ENCODE peak calls at places on chromosomes 16 and 17, in ten cellular contexts. G is heart right ventricle; O is aorta; F is mesenchymal stem cell; C is fibroblast of lung; W is cardiac muscle cell; B is right atrium auricular region; R is CD8-positive, alpha-beta memory T cell; Z is neural progenitor cell; D is PC-3. L is an unnamed sample. For H3K9me3 and H3K36me3, the result is how much of the 10 kb centered on the place peaks cover.

GRCh38 chr16:14198603-14199002 is 127.5 kb downstream of the MRTFB start:
- DNase-seq in B (no peak), O (no peak), C (no peak), D (no peak), Z (no peak), R (no peak), G (no peak), W (no peak), F (no peak), L (no peak)

GRCh38 chr17:77728022-77728671 is 230.4 kb upstream of the TNRC6C start:
- DNase-seq in O (peak), W (peak), C (no peak), B (no peak), G (peak), R (no peak), Z (no peak), F (no peak), D (peak), L (no peak)

GRCh38 chr17:45371414-45372324 is 54.8 kb upstream of the MAP3K14 start:
- DNase-seq in Z (peak), D (peak), R (no peak), B (peak), G (peak), F (peak), C (peak), O (peak), W (peak), L (peak)

GRCh38 chr17:79645777-79646088 is 34.9 kb upstream of the RBFOX3 start:
- DNase-seq in D (no peak), W (no peak), Z (no peak), C (no peak), O (no peak), R (no peak), G (no peak), F (no peak), B (peak), L (peak)

GRCh38 chr17:7575481-7575883 is 4.0 kb upstream of the CD68 start:
- DNase-seq in Z (no peak), B (no peak), O (no peak), C (no peak), W (no peak), G (no peak), F (no peak), D (no peak), R (no peak), L (no peak)

GRCh38 chr16:22183901-22184614 is 21.8 kb downstream of the SDR42E2 start:
- DNase-seq in C (no peak), F (no peak), B (no peak), G (no peak), Z (peak), D (no peak), W (no peak), R (no peak), O (peak), L (no peak)

GRCh38 chr17:63354251-63354650 is 91.9 kb downstream of the CYB561 start:
- DNase-seq in R (no peak), G (no peak), C (peak), F (no peak), Z (no peak), W (peak), D (no peak), O (no peak), B (no peak), L (no peak)

GRCh38 chr17:6402258-6402657 is 32.7 kb downstream of the AIPL1 start:
- DNase-seq in B (no peak), W (no peak), G (no peak), R (no peak), C (no peak), Z (no peak), F (no peak), O (no peak), D (no peak), L (no peak)

GRCh38 chr17:62572488-62573469 is 54.7 kb upstream of the MRC2 start:
- DNase-seq in C (peak), G (peak), Z (no peak), D (peak), F (no peak), W (peak), B (no peak), R (no peak), O (no peak), L (no peak)

GRCh38 chr17:61996916-61997605 is 68.0 kb downstream of the MED13 start:
- DNase-seq in G (no peak), D (no peak), Z (no peak), R (no peak), B (no peak), C (no peak), O (no peak), F (no peak), W (no peak), L (no peak)

GRCh38 chr17:81210868-81211267 is 11.9 kb downstream of the CEP131 start:
- DNase-seq in F (no peak), R (no peak), O (no peak), G (no peak), C (no peak), B (no peak), D (no peak), W (no peak), Z (no peak), L (no peak)

GRCh38 chr17:59842901-59843652 is 49.7 kb downstream of the TUBD1 start:
- DNase-seq in Z (no peak), W (peak), D (peak), C (peak), R (peak), B (no peak), O (peak), F (peak), G (no peak), L (peak)

GRCh38 chr17:61363601-61364462 is 35.8 kb upstream of the TBX2 start:
- DNase-seq in G (no peak), B (no peak), Z (no peak), F (no peak), R (no peak), C (no peak), W (no peak), O (no peak), D (peak), L (no peak)

GRCh38 chr17:49703557-49704277 is 4.0 kb downstream of the SLC35B1 start:
- DNase-seq in W (peak), B (no peak), R (no peak), Z (peak), F (peak), C (peak), D (peak), O (no peak), G (no peak), L (no peak)

GRCh38 chr16:68577352-68577853 is 38.3 kb downstream of the ZFP90 start:
- DNase-seq in G (no peak), O (no peak), R (no peak), B (no peak), F (no peak), W (no peak), D (no peak), C (no peak), Z (no peak), L (no peak)

GRCh38 chr16:68575082-68575481 is 36.0 kb downstream of the ZFP90 start:
- DNase-seq in G (no peak), W (no peak), O (no peak), D (no peak), C (no peak), B (no peak), F (no peak), R (no peak), Z (no peak), L (no peak)

DNA sequence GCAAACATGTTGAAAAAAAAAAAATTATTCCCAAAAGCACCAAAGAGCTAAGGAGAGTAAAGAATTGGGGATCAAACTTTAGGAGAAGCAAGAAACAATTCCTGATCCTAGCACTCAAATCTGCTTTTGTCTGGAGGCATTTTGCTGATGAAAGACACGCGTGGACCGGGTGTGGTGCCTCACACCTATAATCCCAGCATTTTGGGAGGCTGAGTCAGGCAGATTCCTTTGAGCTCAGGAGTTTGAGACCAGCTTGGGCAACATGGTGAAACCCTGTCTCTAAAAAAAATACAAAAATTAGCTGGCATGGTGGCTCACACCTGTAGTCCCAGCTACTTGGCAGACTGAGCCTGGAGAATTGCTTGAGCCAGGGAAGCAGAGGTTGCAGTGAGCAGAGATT is 35.4 kb downstream of the ZFP90 start:
- DNase-seq in W (no peak), O (no peak), D (no peak), B (no peak), R (no peak), F (no peak), G (no peak), Z (no peak), C (no peak), L (no peak)
- H3K9me3 ChIP-seq in W (under half), O (under half), D (under half), B (half or more), R (under half), F (half or more), G (half or more), Z (under half), C (under half), L (half or more)

DNA sequence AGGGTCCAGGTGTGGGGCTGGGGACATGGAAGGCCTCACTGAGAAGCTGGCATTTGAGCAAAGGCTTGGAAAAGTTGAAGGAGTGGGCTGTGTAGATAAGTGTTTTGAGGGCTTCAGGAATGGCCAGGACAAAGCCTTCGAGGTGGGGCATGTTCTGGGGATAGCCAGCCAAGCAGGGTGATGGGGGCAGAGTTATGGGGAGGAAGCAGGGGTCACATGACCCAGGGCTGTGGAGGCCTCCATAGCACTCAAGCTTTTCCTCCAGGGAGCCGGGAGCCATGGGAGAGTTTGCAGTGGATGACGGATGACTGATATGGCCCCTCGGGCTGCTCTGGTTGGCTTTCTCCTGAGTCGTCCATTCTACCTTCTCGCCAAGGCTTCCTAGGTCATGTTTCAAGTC is 27.6 kb downstream of the PLCG2 start:
- DNase-seq in R (peak), F (no peak), W (no peak), G (no peak), C (no peak), B (no peak), O (no peak), Z (no peak), D (no peak), L (no peak)
- H3K27ac ChIP-seq in R (no peak), F (no peak), W (no peak), G (no peak), C (no peak), B (no peak), O (no peak), Z (no peak), D (no peak), L (no peak)

GRCh38 chr17:56909742-56910508 is 3.9 kb downstream of the TRIM25 start:
- DNase-seq in Z (no peak), B (peak), F (no peak), G (peak), C (no peak), W (no peak), R (no peak), D (no peak), O (no peak), L (peak)
- H3K36me3 ChIP-seq in Z (under half), B (under half), F (under half), G (half or more), C (under half), W (under half), R (under half), D (under half), O (under half), L (under half)

GRCh38 chr16:11681977-11682654 is 13.9 kb downstream of the SNN start:
- DNase-seq in W (no peak), F (no peak), B (no peak), D (no peak), C (no peak), O (no peak), Z (no peak), G (no peak), R (no peak), L (peak)

GRCh38 chr16:11682655-11683096 is 14.4 kb downstream of the SNN start:
- DNase-seq in B (no peak), R (no peak), C (peak), F (peak), O (no peak), D (no peak), G (no peak), W (peak), Z (no peak), L (no peak)

GRCh38 chr16:11679941-11680911 is 12.0 kb downstream of the SNN start:
- DNase-seq in W (no peak), F (no peak), C (no peak), B (no peak), R (no peak), O (no peak), G (no peak), Z (no peak), D (no peak), L (peak)

GRCh38 chr16:11683140-11683539 is 14.9 kb downstream of the SNN start:
- DNase-seq in B (no peak), Z (no peak), F (no peak), O (no peak), G (no peak), D (no peak), C (no peak), R (no peak), W (no peak), L (no peak)

DNA sequence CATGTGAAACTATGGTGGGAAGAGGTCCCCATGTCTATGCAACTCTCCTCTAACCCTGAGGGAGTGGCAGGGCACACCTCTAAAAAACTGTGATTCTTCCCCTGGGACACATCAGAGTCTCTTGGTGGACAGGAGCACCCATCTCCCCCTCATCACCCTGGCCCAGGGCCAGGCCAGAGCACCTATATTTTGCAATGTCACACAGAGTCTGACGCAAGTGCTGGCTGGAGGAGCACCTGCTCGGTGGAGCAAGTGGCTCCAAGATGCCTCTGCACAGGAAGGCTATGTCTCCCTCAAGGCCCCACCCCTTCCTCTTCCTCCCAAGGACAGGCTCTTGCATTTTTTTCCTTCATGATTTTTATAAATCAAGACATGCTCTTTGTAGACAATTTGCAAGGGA is 13.3 kb downstream of the SNN start:
- DNase-seq in F (no peak), D (no peak), G (no peak), O (no peak), B (no peak), C (no peak), R (no peak), Z (no peak), W (no peak), L (peak)
- H3K9me3 ChIP-seq in F (under half), D (under half), G (under half), O (under half), B (under half), C (under half), R (under half), Z (under half), W (under half), L (under half)

GRCh38 chr17:2852729-2853110 is 56.5 kb downstream of the RAP1GAP2 start:
- DNase-seq in Z (peak), B (no peak), F (no peak), D (no peak), G (no peak), C (no peak), O (no peak), R (no peak), W (no peak), L (no peak)
- H3K27ac ChIP-seq in Z (no peak), B (peak), F (no peak), D (no peak), G (peak), C (no peak), O (no peak), R (no peak), W (no peak), L (no peak)

L was measured in upper lobe of right lung.